ENCODE peak calls at places on chromosomes 3 and 15, in five cellular contexts. B is fibroblast of lung, I is PC-3, G is cardiac fibroblast, T is astrocyte of the cerebellum. Z is an unnamed sample.
A peak's percentile ranks its signal among the peaks of the same experiment; 100 is the strongest.

GRCh38 chr15:89002281-89002761 is 85.9 kb upstream of the ABHD2 start:
- DNase-seq in B (peak; percentile 75), I (peak; percentile 55), G (peak; percentile 76), T (no peak), Z (no peak)

GRCh38 chr3:147940400-147940799 is 531.2 kb downstream of the ZIC1 start:
- DNase-seq in I (no peak), T (peak; percentile 15), B (peak; percentile 17), G (no peak), Z (no peak)

GRCh38 chr3:186772886-186773417 is 10.4 kb upstream of the EIF4A2 start:
- DNase-seq in I (no peak), T (no peak), B (peak; percentile 35), G (peak; percentile 47), Z (no peak)

GRCh38 chr15:65408370-65409283 is 14.1 kb downstream of the IGDCC4 start:
- DNase-seq in I (no peak), B (peak; percentile 70), G (no peak), T (peak; percentile 58), Z (no peak)

GRCh38 chr3:12972043-12972442 is 101.2 kb downstream of the IQSEC1 start:
- DNase-seq in T (no peak), B (no peak), G (no peak), I (no peak), Z (no peak)

GRCh38 chr3:197478746-197479668 is 76.8 kb downstream of the BDH1 start:
- DNase-seq in G (peak; percentile 20), I (peak; percentile 64), B (peak; percentile 72), T (no peak), Z (peak; percentile 48)

GRCh38 chr15:31147943-31148621 is 46.6 kb upstream of the TRPM1 start:
- DNase-seq in G (no peak), T (no peak), B (no peak), I (no peak), Z (no peak)

GRCh38 chr3:185460719-185461350 is 38.0 kb downstream of the TMEM41A start:
- DNase-seq in T (peak; percentile 9), G (peak; percentile 48), B (peak; percentile 15), I (peak; percentile 75), Z (no peak)

GRCh38 chr15:73792429-73792828 is 39.3 kb upstream of the INSYN1 start:
- DNase-seq in B (no peak), T (no peak), G (no peak), I (no peak), Z (no peak)

GRCh38 chr3:5787863-5788488 is 600.5 kb downstream of the EDEM1 start:
- DNase-seq in I (peak; percentile 66), B (peak; percentile 18), T (no peak), G (no peak), Z (no peak)

GRCh38 chr3:115858995-115859807 is 235.9 kb downstream of the GAP43 start:
- DNase-seq in G (no peak), I (no peak), T (no peak), B (no peak), Z (no peak)

GRCh38 chr3:143298886-143299535 is 179.4 kb downstream of the CHST2 start:
- DNase-seq in G (no peak), I (no peak), T (no peak), B (no peak), Z (no peak)

GRCh38 chr3:64311424-64311920 is 86.2 kb upstream of the PRICKLE2 start:
- DNase-seq in B (peak; percentile 42), T (no peak), I (peak; percentile 10), G (peak; percentile 45), Z (no peak)

GRCh38 chr15:100771745-100772144 is 107.9 kb upstream of the ALDH1A3 start:
- DNase-seq in G (peak; percentile 26), T (no peak), I (no peak), B (no peak), Z (no peak)

GRCh38 chr15:85620321-85621044 is 174.2 kb downstream of the KLHL25 start:
- DNase-seq in B (peak; percentile 83), G (peak; percentile 89), T (no peak), I (no peak), Z (no peak)

GRCh38 chr15:69194854-69195253 is 34.4 kb downstream of the GLCE start:
- DNase-seq in T (no peak), I (no peak), B (peak; percentile 9), G (peak; percentile 11), Z (no peak)

GRCh38 chr3:193554790-193555189 is at the start of gene ATP13A4:
- DNase-seq in B (no peak), I (no peak), G (no peak), T (no peak), Z (no peak)

GRCh38 chr15:49468440-49468839 is 45.4 kb downstream of the FGF7 start:
- DNase-seq in B (no peak), T (no peak), G (peak; percentile 26), I (peak; percentile 61), Z (no peak)

GRCh38 chr15:70906842-70907241 is 14.2 kb downstream of the LRRC49 start:
- DNase-seq in T (peak; percentile 63), G (peak; percentile 54), B (peak; percentile 63), I (no peak), Z (no peak)

GRCh38 chr3:29693863-29694262 is 413.0 kb downstream of the RBMS3 start:
- DNase-seq in B (peak; percentile 98), G (peak; percentile 97), I (peak; percentile 91), T (peak; percentile 82), Z (peak; percentile 81)

GRCh38 chr3:131543714-131544113 is 40.9 kb upstream of the MRPL3 start:
- DNase-seq in T (peak; percentile 73), I (peak; percentile 93), G (peak; percentile 92), B (peak; percentile 89), Z (peak; percentile 68)

GRCh38 chr15:101129851-101130250 is 122.0 kb downstream of the CHSY1 start:
- DNase-seq in T (no peak), I (no peak), B (no peak), G (no peak), Z (no peak)

GRCh38 chr15:51992953-51993352 is 21.4 kb upstream of the LEO1 start:
- DNase-seq in B (peak; percentile 9), G (peak; percentile 19), I (peak; percentile 66), T (no peak), Z (no peak)

GRCh38 chr3:31534036-31534435 is 1.3 kb downstream of the STT3B start:
- DNase-seq in G (peak; percentile 12), T (no peak), B (peak; percentile 16), I (peak; percentile 37), Z (no peak)

GRCh38 chr3:70740872-70741271 is 428.4 kb upstream of the MDFIC2 start:
- DNase-seq in G (no peak), B (no peak), T (no peak), I (no peak), Z (no peak)

GRCh38 chr3:123853686-123854372 is 30.3 kb downstream of the MYLK start:
- DNase-seq in T (no peak), G (no peak), B (no peak), I (no peak), Z (no peak)

GRCh38 chr15:67501836-67502461 is 19.0 kb upstream of the C15orf61 start:
- DNase-seq in T (no peak), G (no peak), B (peak; percentile 7), I (no peak), Z (no peak)

GRCh38 chr3:41490360-41490759 is 291.1 kb downstream of the CTNNB1 start:
- DNase-seq in B (no peak), G (no peak), T (no peak), I (no peak), Z (no peak)

GRCh38 chr15:59140422-59141226 is 35.7 kb downstream of the CCNB2 start:
- DNase-seq in I (peak; percentile 3), T (no peak), G (no peak), B (peak; percentile 34), Z (no peak)

DNA sequence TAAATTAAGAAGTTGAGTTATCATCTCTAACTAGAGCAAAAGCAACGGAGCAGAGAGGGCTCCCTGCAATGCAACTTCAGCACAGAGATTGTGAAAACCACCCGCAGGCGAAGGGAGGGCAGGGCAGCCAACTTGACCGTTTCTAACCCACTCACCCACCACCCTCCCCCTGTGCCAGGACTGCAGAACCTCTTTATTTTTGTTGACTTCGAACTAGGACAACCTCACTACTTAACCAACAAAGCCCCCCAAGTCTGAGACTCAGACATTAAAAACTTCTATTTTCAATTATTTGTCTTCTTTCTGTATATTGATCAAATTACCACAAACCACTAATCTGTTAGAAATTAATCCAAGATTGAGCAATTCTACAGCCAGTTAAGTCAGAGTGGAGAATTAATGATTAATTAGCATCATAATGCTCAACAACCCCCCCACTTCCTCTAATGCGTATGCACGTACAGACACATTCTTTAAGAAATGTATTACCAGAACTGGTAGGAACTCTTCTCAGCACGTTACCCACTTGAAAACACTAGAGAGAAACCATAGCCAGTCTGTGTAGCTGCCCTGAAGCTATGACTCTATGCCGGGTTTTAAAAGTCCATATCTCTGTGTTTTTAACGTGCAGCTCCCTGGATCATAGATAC is 2.0 kb downstream of the MGLL start:
- DNase-seq in G (peak; percentile 21), T (no peak), B (peak; percentile 6), I (no peak), Z (peak; percentile 57)
- TF ChIP-seq CTCF in G (peak; percentile 36), T (peak; percentile 41), B (peak; percentile 33), I (peak; percentile 9), Z (no peak)

DNA sequence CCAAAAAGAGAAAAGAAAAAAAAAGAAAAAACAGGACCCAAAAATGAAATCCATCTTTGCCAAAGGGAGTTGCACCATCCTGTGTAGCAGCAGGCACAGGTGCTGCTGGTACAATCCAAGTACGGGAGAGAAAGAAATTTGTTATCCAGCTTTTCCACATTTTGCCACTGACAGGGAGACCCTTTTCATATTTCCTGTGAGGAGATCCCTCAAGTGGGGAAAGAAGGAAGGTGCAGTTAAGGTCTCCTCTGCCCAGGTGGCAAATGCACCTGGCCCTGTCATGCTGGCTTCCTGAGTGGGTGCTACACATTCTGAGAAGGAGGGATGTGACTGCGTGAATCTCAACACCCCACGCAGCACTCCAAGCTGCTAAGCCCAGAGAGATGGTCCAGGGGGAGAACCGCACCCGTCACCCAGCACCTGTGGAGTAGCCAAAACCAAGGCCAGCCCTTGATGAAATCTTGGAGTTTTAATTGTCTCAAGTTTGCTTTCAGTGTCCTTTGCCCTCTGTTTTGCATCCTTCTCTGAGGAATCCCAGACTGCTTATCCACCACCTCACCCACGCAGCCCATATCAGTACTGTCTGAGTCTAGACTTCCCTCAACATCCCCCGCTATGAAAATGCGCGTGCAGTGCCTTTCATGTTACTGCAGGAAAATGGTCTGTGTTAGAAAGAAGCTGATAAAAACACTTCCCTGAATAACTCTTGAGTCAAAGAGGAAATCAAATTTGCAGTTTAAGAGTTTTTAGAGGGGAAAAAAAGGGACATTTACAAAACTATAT is 141.9 kb upstream of the THBS1 start:
- DNase-seq in B (peak; percentile 58), I (peak; percentile 63), G (peak; percentile 67), T (no peak), Z (no peak)
- TF ChIP-seq CTCF in B (no peak), I (peak; percentile 58), G (no peak), T (no peak), Z (no peak)

GRCh38 chr15:95825672-95826387 is 504.7 kb upstream of the NR2F2 start:
- DNase-seq in G (peak; percentile 34), T (no peak), B (no peak), I (no peak), Z (no peak)

GRCh38 chr15:95829062-95829461 is 501.4 kb upstream of the NR2F2 start:
- DNase-seq in T (no peak), G (no peak), B (no peak), I (no peak), Z (no peak)

GRCh38 chr15:95825198-95825597 is 505.3 kb upstream of the NR2F2 start:
- DNase-seq in I (no peak), T (no peak), G (peak; percentile 9), B (no peak), Z (no peak)

GRCh38 chr15:95826388-95826781 is 504.1 kb upstream of the NR2F2 start:
- DNase-seq in G (no peak), B (no peak), I (no peak), T (no peak), Z (no peak)

GRCh38 chr15:95826831-95827230 is 503.7 kb upstream of the NR2F2 start:
- DNase-seq in B (no peak), I (peak; percentile 58), T (no peak), G (no peak), Z (no peak)
- TF ChIP-seq CTCF in B (no peak), I (peak; percentile 64), T (peak; percentile 34), G (peak; percentile 29), Z (peak; percentile 45)

GRCh38 chr3:112013784-112014143 is 15.0 kb downstream of the TAGLN3 start:
- DNase-seq in B (no peak), I (no peak), G (no peak), T (no peak), Z (no peak)
- TF ChIP-seq CTCF in B (no peak), I (no peak), G (no peak), T (no peak), Z (peak; percentile 41)

Z was measured in PC-9.